ENCODE peak calls at places on chromosomes 3 and 15, in five cellular contexts. G is transverse colon, S is coronary artery, R is ovary, F is uterus. K is an unnamed sample.
A peak's percentile ranks its signal among the peaks of the same experiment; 100 is the strongest.

GRCh38 chr3:194250104-194251002 is 100.8 kb downstream of the CPN2 start:
- DNase-seq in S (no peak), G (no peak), F (peak; percentile 88), R (peak; percentile 67), K (no peak)

GRCh38 chr15:100215843-100216169 is 126.0 kb downstream of the ADAMTS17 start:
- DNase-seq in F (no peak), R (no peak), G (no peak), S (no peak), K (no peak)

GRCh38 chr3:197753263-197753662 is 3.6 kb downstream of the FYTTD1 start:
- DNase-seq in F (no peak), G (no peak), R (no peak), S (no peak), K (no peak)

GRCh38 chr15:40238927-40239591 is at the start of gene PAK6:
- DNase-seq in R (peak; percentile 44), S (peak; percentile 41), F (peak; percentile 59), G (peak; percentile 46), K (peak; percentile 96)

GRCh38 chr3:112327371-112327951 is 5.5 kb upstream of the CD200 start:
- DNase-seq in F (no peak), S (no peak), R (peak; percentile 38), G (no peak), K (no peak)

GRCh38 chr15:42343596-42344232 is 15.6 kb upstream of the CAPN3 start:
- DNase-seq in G (no peak), S (no peak), R (no peak), F (no peak), K (no peak)

GRCh38 chr3:62604301-62604700 is 231.0 kb upstream of the FEZF2 start:
- DNase-seq in F (no peak), G (no peak), S (no peak), R (no peak), K (no peak)

GRCh38 chr3:39170461-39170860 is 17.1 kb upstream of the CSRNP1 start:
- DNase-seq in R (no peak), F (no peak), G (no peak), S (no peak), K (peak; percentile 89)

GRCh38 chr3:45677045-45677436 is 12.2 kb upstream of the SACM1L start:
- DNase-seq in G (peak; percentile 35), S (no peak), R (peak; percentile 61), F (peak; percentile 64), K (no peak)

GRCh38 chr15:31472636-31473383 is 146.2 kb downstream of the KLF13 start:
- DNase-seq in G (peak; percentile 63), S (peak; percentile 68), R (peak; percentile 22), F (no peak), K (peak; percentile 61)

GRCh38 chr3:59660852-59661624 is 611.2 kb upstream of the CFAP20DC start:
- DNase-seq in R (no peak), F (no peak), S (no peak), G (no peak), K (no peak)

GRCh38 chr3:98563661-98564281 is 29.6 kb downstream of the CPOX start:
- DNase-seq in R (no peak), S (no peak), G (no peak), F (no peak), K (no peak)

GRCh38 chr3:129688310-129688895 is 81.9 kb upstream of the PLXND1 start:
- DNase-seq in F (peak; percentile 68), S (peak; percentile 74), G (peak; percentile 44), R (peak; percentile 82), K (peak; percentile 86)

GRCh38 chr15:68268405-68268804 is 9.1 kb upstream of the FEM1B start:
- DNase-seq in R (no peak), G (no peak), S (no peak), F (no peak), K (no peak)

GRCh38 chr15:52369455-52369854 is 73.9 kb upstream of the MYO5C start:
- DNase-seq in S (no peak), G (no peak), R (no peak), F (no peak), K (no peak)

GRCh38 chr15:60392986-60393811 is 4.6 kb downstream of the ANXA2 start:
- DNase-seq in F (peak; percentile 76), G (peak; percentile 72), S (peak; percentile 82), R (peak; percentile 82), K (peak; percentile 52)

GRCh38 chr3:18135083-18135814 is 289.9 kb downstream of the SATB1 start:
- DNase-seq in S (no peak), R (no peak), F (no peak), G (no peak), K (no peak)

GRCh38 chr15:44535509-44536297 is 1.2 kb upstream of the EIF3J start:
- DNase-seq in R (no peak), S (no peak), F (peak; percentile 22), G (peak; percentile 32), K (peak; percentile 72)

GRCh38 chr3:156587767-156588069 is 32.8 kb upstream of the SSR3 start:
- DNase-seq in G (no peak), S (no peak), F (no peak), R (no peak), K (no peak)

GRCh38 chr15:41558400-41559238 is at the start of gene TYRO3:
- DNase-seq in S (no peak), R (peak; percentile 78), G (peak; percentile 66), F (peak; percentile 58), K (peak; percentile 85)

GRCh38 chr15:41483519-41483918 is 10.2 kb upstream of the ITPKA start:
- DNase-seq in S (no peak), G (no peak), R (no peak), F (no peak), K (no peak)

GRCh38 chr3:48238506-48239085 is 2.3 kb upstream of the ZNF589 start:
- DNase-seq in F (no peak), R (no peak), S (no peak), G (no peak), K (no peak)

GRCh38 chr15:82585072-82585471 is 44.8 kb upstream of the RPS17 start:
- DNase-seq in G (no peak), F (no peak), R (no peak), S (no peak), K (no peak)

GRCh38 chr3:179973931-179974361 is 62.8 kb downstream of the PEX5L start:
- DNase-seq in G (no peak), F (no peak), S (no peak), R (no peak), K (peak; percentile 69)

GRCh38 chr3:197520311-197521276 is 35.2 kb downstream of the BDH1 start:
- DNase-seq in S (no peak), F (no peak), R (no peak), G (peak; percentile 88), K (peak; percentile 87)

GRCh38 chr3:148697311-148698189 is at the start of gene AGTR1:
- DNase-seq in F (peak; percentile 54), R (peak; percentile 68), G (peak; percentile 12), S (peak; percentile 80), K (peak; percentile 94)

GRCh38 chr3:177852408-177852807 is 655.1 kb upstream of the TBL1XR1 start:
- DNase-seq in F (no peak), G (no peak), R (no peak), S (no peak), K (no peak)

GRCh38 chr3:82999777-83000176 is 1238.3 kb upstream of the GBE1 start:
- DNase-seq in R (no peak), S (no peak), F (no peak), G (no peak), K (no peak)

DNA sequence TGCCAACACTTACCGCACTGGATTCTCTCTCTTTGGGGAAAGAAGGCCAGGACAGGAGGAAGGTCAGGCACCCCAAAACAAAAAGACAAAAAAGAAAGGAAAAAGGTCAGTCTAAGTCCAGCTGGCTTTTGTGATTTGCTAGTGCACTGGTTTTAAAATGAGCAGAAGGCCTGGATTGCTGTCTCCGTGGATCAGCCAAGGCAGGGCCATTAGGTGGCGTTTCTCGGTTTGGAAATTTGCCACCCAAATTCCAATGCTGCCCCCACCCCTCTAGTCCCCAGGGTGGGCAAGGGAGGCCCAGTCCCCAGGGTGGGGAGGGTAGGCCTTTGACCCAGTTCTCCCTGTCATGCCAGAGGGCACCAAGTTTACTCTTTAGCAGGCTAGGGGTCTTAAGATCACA is 33.3 kb downstream of the TLE3 start:
- DNase-seq in F (no peak), G (no peak), R (no peak), S (no peak), K (no peak)
- TF ChIP-seq CTCF in F (no peak), G (no peak), R (no peak), S (no peak), K (no peak)

GRCh38 chr3:66035763-66036477 is 2.8 kb downstream of the MAGI1 start:
- DNase-seq in G (no peak), R (no peak), F (no peak), S (no peak), K (peak; percentile 76)
- TF ChIP-seq CTCF in G (no peak), R (no peak), F (no peak), S (no peak), K (no peak)

GRCh38 chr3:114600571-114600970 is 306.7 kb downstream of the TIGIT start:
- DNase-seq in R (no peak), S (no peak), G (no peak), F (no peak), K (no peak)

GRCh38 chr3:114595521-114596028 is 301.7 kb downstream of the TIGIT start:
- DNase-seq in G (no peak), R (no peak), F (no peak), S (no peak), K (no peak)

GRCh38 chr3:114596147-114596546 is 302.3 kb downstream of the TIGIT start:
- DNase-seq in G (no peak), R (no peak), S (no peak), F (no peak), K (no peak)

DNA sequence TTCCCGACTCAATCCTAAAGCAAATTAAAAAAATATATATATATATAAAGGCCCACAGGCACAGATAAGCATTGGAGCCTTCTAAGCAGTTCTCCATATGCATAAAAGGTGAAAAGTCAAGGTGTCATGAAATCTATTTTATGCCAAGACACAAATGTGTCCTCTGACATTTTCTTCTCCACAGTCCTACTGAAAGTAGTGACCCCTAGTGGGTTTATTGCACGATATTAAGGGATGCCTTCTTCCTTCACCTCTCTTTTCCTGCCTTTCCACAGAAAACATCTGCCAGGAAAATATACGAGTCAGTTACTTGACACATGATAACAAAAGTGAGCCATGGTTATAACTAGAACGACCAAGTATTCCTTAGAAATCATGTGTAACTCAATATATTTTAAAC is 303.2 kb downstream of the TIGIT start:
- DNase-seq in F (no peak), S (no peak), R (no peak), G (no peak), K (no peak)
- TF ChIP-seq CTCF in F (no peak), S (no peak), R (no peak), G (no peak), K (peak; percentile 58)

DNA sequence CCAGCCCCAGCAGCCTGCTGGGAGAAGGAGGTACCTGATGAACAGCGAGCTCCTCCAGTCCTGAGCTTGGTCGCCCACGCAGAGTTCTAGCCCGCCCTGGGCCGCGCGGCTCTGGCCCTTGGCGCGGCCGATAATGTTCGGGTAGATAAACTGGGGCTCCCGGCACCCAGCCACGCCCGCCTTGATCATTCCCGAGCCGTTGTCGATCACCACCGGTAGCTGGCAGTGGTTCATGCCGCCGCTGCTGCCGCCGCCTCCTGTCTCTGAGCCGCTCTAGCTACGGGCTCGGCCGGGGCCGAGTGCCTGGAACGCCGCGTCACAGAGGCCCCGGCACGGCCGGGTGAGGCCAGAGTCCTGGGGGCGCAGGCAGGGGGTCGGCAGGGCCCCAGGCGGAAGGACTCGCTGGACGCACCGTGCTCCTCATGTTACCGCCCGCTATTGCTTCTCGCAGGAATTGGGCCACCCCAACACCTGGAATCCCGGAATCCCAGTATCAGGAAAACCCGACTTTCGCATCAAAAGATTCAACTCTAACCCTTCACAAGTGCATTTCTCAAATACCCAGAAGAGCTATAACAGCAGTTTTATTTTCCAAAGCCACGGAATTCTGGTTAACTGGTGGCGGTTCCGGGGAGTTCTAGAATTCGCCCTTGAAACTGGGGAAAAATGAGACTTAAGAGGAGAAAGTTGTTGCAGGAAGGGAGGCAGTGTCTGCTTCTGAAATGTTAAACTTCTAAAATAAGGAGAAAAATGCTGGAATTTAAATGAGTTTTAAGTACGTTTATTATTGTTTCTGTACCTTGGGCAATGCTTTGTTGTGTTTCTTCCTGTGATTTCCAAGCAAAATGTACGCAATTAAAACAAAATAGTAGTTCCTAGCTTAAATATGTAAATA is at the start of gene ACTRT3:
- DNase-seq in G (peak; percentile 77), R (peak; percentile 60), F (peak; percentile 56), S (peak; percentile 77), K (peak; percentile 94)
- TF ChIP-seq CTCF in G (no peak), R (no peak), F (no peak), S (no peak), K (peak; percentile 12)

K was measured in endodermal cell.